ENCODE peak calls at places on chromosomes 13 and 19, in nine cellular contexts. E is NCI-H1092 treated with DMSO at 0.1 percent for 48 hours; Z is activated T-cell treated with anti-CD3 and anti-CD28 coated beads, Interleukin-2, amount 50 U/mL, for 48 hours; T is activated CD4-positive, alpha-beta T cell treated with anti-CD3 and anti-CD28 coated beads, Interleukin-2, amount 50 U/mL, for 4 hours; N is 8988T; F is stimulated activated naive CD8-positive, alpha-beta T cell treated with anti-CD3 and anti-CD28 coated beads, Interleukin-15, amount 100 ng/mL, for 72 hours; V is WTC11; K is CD8-positive, alpha-beta memory T cell; M is GM12891. U is an unnamed sample.

GRCh38 chr19:34254552-34255432 is at the start of gene GARRE1:
- DNase-seq in E (peak; percentile 50), Z (peak; percentile 66), T (peak; percentile 74), N (peak; percentile 94), F (peak; percentile 59), V (peak; percentile 53), K (peak; percentile 76), M (no peak), U (peak; percentile 83)

GRCh38 chr19:35090160-35090794 is 25.3 kb upstream of the FXYD3 start:
- DNase-seq in E (peak; percentile 40), Z (peak; percentile 61), T (peak; percentile 33), N (peak; percentile 90), F (peak; percentile 28), V (peak; percentile 71), K (peak; percentile 26), M (peak; percentile 61), U (peak; percentile 34)

GRCh38 chr13:43937839-43938238 is 58.1 kb downstream of the LACC1 start:
- DNase-seq in E (no peak), Z (no peak), T (no peak), N (no peak), F (no peak), V (no peak), K (no peak), M (no peak), U (no peak)

GRCh38 chr19:1959928-1960589 is 19.1 kb downstream of the CSNK1G2 start:
- DNase-seq in E (no peak), Z (no peak), T (no peak), N (no peak), F (no peak), V (no peak), K (no peak), M (no peak), U (no peak)

GRCh38 chr19:1399745-1400144 is 1.6 kb downstream of the GAMT start:
- DNase-seq in E (no peak), Z (no peak), T (no peak), N (no peak), F (no peak), V (no peak), K (no peak), M (no peak), U (no peak)

GRCh38 chr19:46069841-46070341 is 29.1 kb upstream of the IGFL4 start:
- DNase-seq in E (no peak), Z (no peak), T (no peak), N (no peak), F (no peak), V (no peak), K (no peak), M (no peak), U (no peak)

GRCh38 chr19:45630463-45630862 is 8.7 kb downstream of the EML2 start:
- DNase-seq in E (no peak), Z (no peak), T (no peak), N (no peak), F (no peak), V (no peak), K (no peak), M (no peak), U (no peak)

GRCh38 chr13:51879133-51879532 is 17.4 kb downstream of the CCDC70 start:
- DNase-seq in E (no peak), Z (no peak), T (no peak), N (no peak), F (no peak), V (no peak), K (no peak), M (no peak), U (no peak)

GRCh38 chr19:18814063-18814462 is 17.7 kb upstream of the UPF1 start:
- DNase-seq in E (no peak), Z (no peak), T (no peak), N (no peak), F (no peak), V (no peak), K (no peak), M (no peak), U (no peak)